ENCODE peak calls at places on chromosomes 13 and 19, in eight cellular contexts. One of them, this sample, is unnamed.

GRCh38 chr13:79775830-79776229 is 294.9 kb downstream of the NDFIP2 start:
- DNase-seq in heart left ventricle: no peak
- DNase-seq in HepG2: peak
- DNase-seq in IMR-90: peak
- DNase-seq in body of pancreas: peak
- DNase-seq in testis: peak
- DNase-seq in GM12891: peak
- DNase-seq in right lobe of liver: no peak
- DNase-seq in this sample: no peak

GRCh38 chr19:28303502-28303901 is 909.4 kb downstream of the UQCRFS1 start:
- DNase-seq in heart left ventricle: no peak
- DNase-seq in HepG2: no peak
- DNase-seq in IMR-90: no peak
- DNase-seq in body of pancreas: no peak
- DNase-seq in testis: no peak
- DNase-seq in GM12891: no peak
- DNase-seq in right lobe of liver: no peak
- DNase-seq in this sample: no peak

GRCh38 chr19:5941673-5942072 is 27.6 kb downstream of the CAPS start:
- DNase-seq in heart left ventricle: no peak
- DNase-seq in HepG2: no peak
- DNase-seq in IMR-90: no peak
- DNase-seq in body of pancreas: no peak
- DNase-seq in testis: no peak
- DNase-seq in GM12891: no peak
- DNase-seq in right lobe of liver: peak
- DNase-seq in this sample: no peak

GRCh38 chr19:6271251-6271650 is 8.5 kb downstream of the MLLT1 start:
- DNase-seq in heart left ventricle: no peak
- DNase-seq in HepG2: no peak
- DNase-seq in IMR-90: peak
- DNase-seq in body of pancreas: no peak
- DNase-seq in testis: no peak
- DNase-seq in GM12891: no peak
- DNase-seq in right lobe of liver: no peak
- DNase-seq in this sample: no peak

GRCh38 chr13:91764527-91764926 is 366.1 kb downstream of the GPC5 start:
- DNase-seq in heart left ventricle: no peak
- DNase-seq in HepG2: no peak
- DNase-seq in IMR-90: no peak
- DNase-seq in body of pancreas: no peak
- DNase-seq in testis: no peak
- DNase-seq in GM12891: no peak
- DNase-seq in right lobe of liver: no peak
- DNase-seq in this sample: no peak

GRCh38 chr13:82717249-82717648 is 1165.0 kb downstream of the SLITRK1 start:
- DNase-seq in heart left ventricle: no peak
- DNase-seq in HepG2: no peak
- DNase-seq in IMR-90: peak
- DNase-seq in body of pancreas: no peak
- DNase-seq in testis: no peak
- DNase-seq in GM12891: no peak
- DNase-seq in right lobe of liver: no peak
- DNase-seq in this sample: peak

GRCh38 chr19:50046649-50047503 is 21.1 kb downstream of the ZNF473 start:
- DNase-seq in heart left ventricle: peak
- DNase-seq in HepG2: peak
- DNase-seq in IMR-90: peak
- DNase-seq in body of pancreas: peak
- DNase-seq in testis: peak
- DNase-seq in GM12891: no peak
- DNase-seq in right lobe of liver: no peak
- DNase-seq in this sample: no peak

GRCh38 chr19:14786421-14786851 is 8.1 kb upstream of the ADGRE2 start:
- DNase-seq in heart left ventricle: peak
- DNase-seq in HepG2: no peak
- DNase-seq in IMR-90: no peak
- DNase-seq in body of pancreas: no peak
- DNase-seq in testis: peak
- DNase-seq in GM12891: peak
- DNase-seq in right lobe of liver: peak
- DNase-seq in this sample: peak

GRCh38 chr19:48624791-48625723 is 5.8 kb downstream of the SPHK2 start:
- DNase-seq in heart left ventricle: no peak
- DNase-seq in HepG2: no peak
- DNase-seq in IMR-90: no peak
- DNase-seq in body of pancreas: no peak
- DNase-seq in testis: no peak
- DNase-seq in GM12891: no peak
- DNase-seq in right lobe of liver: peak
- DNase-seq in this sample: no peak

GRCh38 chr19:48625891-48626327 is 6.6 kb downstream of the SPHK2 start:
- DNase-seq in heart left ventricle: no peak
- DNase-seq in HepG2: no peak
- DNase-seq in IMR-90: no peak
- DNase-seq in body of pancreas: no peak
- DNase-seq in testis: no peak
- DNase-seq in GM12891: no peak
- DNase-seq in right lobe of liver: peak
- DNase-seq in this sample: no peak

GRCh38 chr19:48623556-48624066 is 4.3 kb downstream of the SPHK2 start:
- DNase-seq in heart left ventricle: no peak
- DNase-seq in HepG2: no peak
- DNase-seq in IMR-90: no peak
- DNase-seq in body of pancreas: no peak
- DNase-seq in testis: no peak
- DNase-seq in GM12891: no peak
- DNase-seq in right lobe of liver: no peak
- DNase-seq in this sample: no peak

GRCh38 chr19:48627211-48627864 is 8.0 kb downstream of the SPHK2 start:
- DNase-seq in heart left ventricle: no peak
- DNase-seq in HepG2: peak
- DNase-seq in IMR-90: no peak
- DNase-seq in body of pancreas: no peak
- DNase-seq in testis: no peak
- DNase-seq in GM12891: no peak
- DNase-seq in right lobe of liver: no peak
- DNase-seq in this sample: no peak

GRCh38 chr19:48624067-48624594 is 4.8 kb downstream of the SPHK2 start:
- DNase-seq in heart left ventricle: peak
- DNase-seq in HepG2: peak
- DNase-seq in IMR-90: peak
- DNase-seq in body of pancreas: peak
- DNase-seq in testis: peak
- DNase-seq in GM12891: peak
- DNase-seq in right lobe of liver: peak
- DNase-seq in this sample: peak
- TF ChIP-seq POLR2A in heart left ventricle: no peak
- TF ChIP-seq POLR2A in HepG2: peak
- TF ChIP-seq POLR2A in IMR-90: no peak
- TF ChIP-seq POLR2A in body of pancreas: no peak
- TF ChIP-seq POLR2A in testis: no peak
- TF ChIP-seq POLR2A in GM12891: peak
- TF ChIP-seq POLR2A in right lobe of liver: no peak
- TF ChIP-seq POLR2A in this sample: no peak

DNA sequence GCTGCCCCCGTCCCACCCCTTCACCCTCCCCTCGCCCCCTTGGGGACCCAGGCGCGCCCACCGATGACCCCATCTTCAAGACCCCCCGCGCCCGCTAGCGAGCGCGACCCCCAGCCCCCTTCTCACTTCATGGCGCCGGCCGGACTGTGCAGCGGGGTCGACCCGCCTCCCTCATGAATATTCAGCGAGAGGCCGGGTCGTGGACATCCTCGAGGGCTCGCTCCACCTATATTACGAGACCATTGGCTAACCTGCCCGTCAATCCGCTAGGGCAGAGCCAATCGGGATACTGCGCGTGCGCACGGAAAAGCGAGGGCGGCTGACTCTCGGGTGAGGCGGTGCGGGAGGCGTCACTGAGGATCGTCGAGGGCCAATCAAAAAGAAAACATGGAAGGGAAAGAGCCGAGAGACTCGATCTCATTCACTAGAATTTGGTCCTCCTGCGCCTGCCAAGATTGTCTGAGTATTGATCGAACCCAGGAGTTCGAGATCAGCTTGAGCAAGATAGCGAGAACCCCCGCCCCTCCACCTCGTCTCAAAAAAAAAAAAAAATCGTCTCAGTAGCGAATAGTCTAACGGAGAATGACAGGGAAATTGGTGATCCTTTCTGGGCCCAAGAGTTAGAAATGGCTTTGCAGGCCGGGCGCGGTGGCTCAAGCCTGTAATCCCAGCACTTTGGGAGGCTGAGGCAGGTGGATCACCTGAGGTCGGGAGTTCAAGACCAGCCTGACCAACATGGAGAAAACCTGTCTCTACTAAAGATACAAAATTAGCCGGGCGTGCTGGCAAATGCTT is at the start of gene ERCC2:
- DNase-seq in heart left ventricle: peak
- DNase-seq in HepG2: peak
- DNase-seq in IMR-90: peak
- DNase-seq in body of pancreas: peak
- DNase-seq in testis: peak
- DNase-seq in GM12891: peak
- DNase-seq in right lobe of liver: peak
- DNase-seq in this sample: peak
- TF ChIP-seq POLR2A in heart left ventricle: peak
- TF ChIP-seq POLR2A in HepG2: peak
- TF ChIP-seq POLR2A in IMR-90: no peak
- TF ChIP-seq POLR2A in body of pancreas: peak
- TF ChIP-seq POLR2A in testis: no peak
- TF ChIP-seq POLR2A in GM12891: peak
- TF ChIP-seq POLR2A in right lobe of liver: no peak
- TF ChIP-seq POLR2A in this sample: peak

GRCh38 chr19:4444765-4445741 is 12.5 kb downstream of the UBXN6 start:
- DNase-seq in heart left ventricle: no peak
- DNase-seq in HepG2: no peak
- DNase-seq in IMR-90: no peak
- DNase-seq in body of pancreas: no peak
- DNase-seq in testis: no peak
- DNase-seq in GM12891: no peak
- DNase-seq in right lobe of liver: no peak
- DNase-seq in this sample: no peak

GRCh38 chr19:4442846-4443146 is 14.8 kb downstream of the UBXN6 start:
- DNase-seq in heart left ventricle: no peak
- DNase-seq in HepG2: no peak
- DNase-seq in IMR-90: no peak
- DNase-seq in body of pancreas: no peak
- DNase-seq in testis: no peak
- DNase-seq in GM12891: no peak
- DNase-seq in right lobe of liver: no peak
- DNase-seq in this sample: no peak

GRCh38 chr19:4443188-4443587 is 14.4 kb downstream of the UBXN6 start:
- DNase-seq in heart left ventricle: no peak
- DNase-seq in HepG2: no peak
- DNase-seq in IMR-90: no peak
- DNase-seq in body of pancreas: no peak
- DNase-seq in testis: no peak
- DNase-seq in GM12891: no peak
- DNase-seq in right lobe of liver: no peak
- DNase-seq in this sample: no peak

GRCh38 chr19:4443966-4444764 is 13.4 kb downstream of the UBXN6 start:
- DNase-seq in heart left ventricle: no peak
- DNase-seq in HepG2: no peak
- DNase-seq in IMR-90: no peak
- DNase-seq in body of pancreas: no peak
- DNase-seq in testis: no peak
- DNase-seq in GM12891: no peak
- DNase-seq in right lobe of liver: no peak
- DNase-seq in this sample: no peak

DNA sequence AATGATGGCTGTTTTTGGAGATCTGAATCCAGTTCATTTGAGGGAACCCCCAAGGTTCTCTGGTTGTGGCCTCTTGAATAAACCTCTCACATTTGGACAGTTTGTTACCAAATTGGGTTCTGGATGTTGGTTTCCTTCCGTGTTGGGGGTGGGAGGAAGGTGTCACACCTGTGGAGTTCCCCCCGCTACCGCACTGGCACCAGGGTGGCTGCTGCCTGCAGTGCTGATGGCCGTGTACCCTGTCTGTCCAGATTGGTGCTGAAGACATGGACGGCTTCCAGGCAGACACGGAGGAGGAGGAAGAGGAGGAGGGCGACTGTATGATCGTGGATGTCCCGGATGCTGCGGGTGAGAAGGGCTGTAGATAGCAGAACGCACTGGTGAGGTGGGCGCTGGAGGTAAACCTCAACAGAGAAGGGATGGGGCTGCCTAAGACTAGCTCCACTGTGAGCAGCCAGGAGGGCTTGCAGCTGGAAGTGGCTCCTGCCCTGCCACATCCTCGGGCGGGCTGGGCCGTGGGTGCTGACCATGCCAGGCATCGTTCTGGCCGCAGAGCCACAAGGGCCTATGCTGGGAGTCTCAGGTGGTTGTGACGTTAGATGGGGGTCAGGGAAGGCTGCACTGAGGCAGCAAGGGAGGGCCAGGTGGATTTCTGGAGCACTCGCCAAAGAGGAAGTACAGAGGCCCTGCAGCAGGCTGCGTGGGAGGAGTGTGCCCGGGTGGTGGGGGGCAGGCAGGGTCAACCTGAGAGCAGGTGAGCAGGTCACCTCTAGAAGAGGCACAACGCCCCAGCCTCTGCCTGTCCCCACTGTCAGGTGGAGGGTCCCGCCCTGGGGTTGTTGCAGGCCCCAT is 15.4 kb downstream of the UBXN6 start:
- DNase-seq in heart left ventricle: no peak
- DNase-seq in HepG2: no peak
- DNase-seq in IMR-90: no peak
- DNase-seq in body of pancreas: no peak
- DNase-seq in testis: no peak
- DNase-seq in GM12891: no peak
- DNase-seq in right lobe of liver: no peak
- DNase-seq in this sample: no peak
- TF ChIP-seq POLR2A in heart left ventricle: no peak
- TF ChIP-seq POLR2A in HepG2: no peak
- TF ChIP-seq POLR2A in IMR-90: no peak
- TF ChIP-seq POLR2A in body of pancreas: no peak
- TF ChIP-seq POLR2A in testis: no peak
- TF ChIP-seq POLR2A in GM12891: no peak
- TF ChIP-seq POLR2A in right lobe of liver: no peak
- TF ChIP-seq POLR2A in this sample: no peak

DNA sequence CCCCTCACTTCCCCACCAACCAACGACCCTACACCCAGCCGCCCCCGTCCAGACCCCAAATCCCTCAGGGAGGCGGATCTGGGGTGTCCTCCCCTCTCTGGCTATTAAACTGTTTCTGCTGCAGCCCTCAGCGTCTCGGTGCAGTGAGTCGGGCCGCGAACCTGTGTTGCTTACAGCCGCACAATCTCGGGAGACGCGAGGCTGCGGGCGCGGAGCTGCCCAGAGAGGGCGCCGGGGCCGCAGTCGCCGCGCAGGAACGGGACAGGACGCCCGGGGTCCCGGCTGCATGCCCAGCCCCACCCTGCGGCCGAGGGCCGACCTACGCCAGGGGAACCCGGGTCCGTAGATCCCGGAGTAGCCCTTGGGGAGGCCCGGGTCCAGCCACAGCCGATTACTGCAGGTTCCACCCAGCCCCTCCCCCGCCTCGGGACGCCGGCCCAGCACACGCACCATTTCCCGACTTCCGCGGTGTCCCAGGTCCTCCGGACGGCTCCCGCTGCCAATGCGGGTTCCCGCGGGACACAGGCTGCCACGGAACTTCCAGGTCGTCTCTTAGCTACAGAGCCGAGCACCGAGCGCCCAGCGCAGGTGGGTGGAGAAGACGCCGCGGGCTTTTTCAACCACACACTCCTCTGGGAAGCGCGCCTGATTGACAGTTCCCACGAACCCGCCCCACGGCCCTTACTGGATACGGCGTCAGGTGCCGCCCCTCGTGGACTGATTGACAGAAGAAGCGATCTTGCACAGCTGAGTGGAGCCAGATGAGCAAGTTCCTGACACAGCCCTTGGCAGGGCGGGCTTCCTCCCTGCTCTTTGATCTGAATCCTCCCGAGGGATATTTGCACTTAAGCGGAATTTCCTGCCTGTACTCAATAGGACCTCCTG is at the start of gene ZNF799:
- DNase-seq in heart left ventricle: peak
- DNase-seq in HepG2: peak
- DNase-seq in IMR-90: peak
- DNase-seq in body of pancreas: peak
- DNase-seq in testis: peak
- DNase-seq in GM12891: peak
- DNase-seq in right lobe of liver: peak
- DNase-seq in this sample: peak
- TF ChIP-seq POLR2A in heart left ventricle: peak
- TF ChIP-seq POLR2A in HepG2: peak
- TF ChIP-seq POLR2A in IMR-90: no peak
- TF ChIP-seq POLR2A in body of pancreas: peak
- TF ChIP-seq POLR2A in testis: peak
- TF ChIP-seq POLR2A in GM12891: no peak
- TF ChIP-seq POLR2A in right lobe of liver: peak
- TF ChIP-seq POLR2A in this sample: peak